ENCODE peak calls at places on chromosomes 12 and 14, in four cellular contexts. O, P, N and Y are unnamed samples.

GRCh38 chr12:18302809-18303430 is 41.6 kb downstream of the PIK3C2G start:
- DNase-seq in P (no peak), O (peak), N (no peak), Y (no peak)

GRCh38 chr12:53290661-53291060 is 4.7 kb upstream of the PFDN5 start:
- DNase-seq in N (no peak), P (no peak), O (no peak), Y (no peak)

GRCh38 chr12:128830505-128830893 is 6.7 kb upstream of the SLC15A4 start:
- DNase-seq in O (no peak), N (peak), P (no peak), Y (no peak)

GRCh38 chr12:111412007-111412829 is 6.5 kb downstream of the SH2B3 start:
- DNase-seq in N (no peak), O (no peak), P (no peak), Y (no peak)

GRCh38 chr14:91352101-91352500 is 65.5 kb downstream of the CCDC88C start:
- DNase-seq in P (peak), N (no peak), O (no peak), Y (no peak)

GRCh38 chr12:129961111-129961510 is 57.3 kb upstream of the TMEM132D start:
- DNase-seq in P (no peak), N (no peak), O (no peak), Y (no peak)

GRCh38 chr12:27013606-27014084 is 539 bp downstream of the TM7SF3 start:
- DNase-seq in N (no peak), O (peak), P (no peak), Y (no peak)

GRCh38 chr12:15558915-15559528 is 230.2 kb downstream of the EPS8 start:
- DNase-seq in O (no peak), N (no peak), P (no peak), Y (no peak)

GRCh38 chr14:68391292-68392014 is 401.4 kb downstream of the ZFP36L1 start:
- DNase-seq in P (no peak), O (no peak), N (peak), Y (no peak)

GRCh38 chr14:32683679-32684078 is 255.0 kb upstream of the NPAS3 start:
- DNase-seq in P (no peak), N (no peak), O (no peak), Y (no peak)

GRCh38 chr14:36784541-36784940 is 122.9 kb downstream of the PAX9 start:
- DNase-seq in O (no peak), N (no peak), P (no peak), Y (no peak)

GRCh38 chr14:72024043-72024407 is 91.8 kb downstream of the RGS6 start:
- DNase-seq in P (peak), O (peak), N (no peak), Y (no peak)

GRCh38 chr12:80708535-80709328 is 1.3 kb downstream of the MYF6 start:
- DNase-seq in P (peak), N (no peak), O (no peak), Y (no peak)

GRCh38 chr12:122048156-122048555 is 26.5 kb downstream of the BCL7A start:
- DNase-seq in N (no peak), O (no peak), P (no peak), Y (no peak)

GRCh38 chr12:98725481-98726247 is 80.6 kb downstream of the APAF1 start:
- DNase-seq in P (peak), N (no peak), O (peak), Y (no peak)

GRCh38 chr14:92651106-92651792 is 97.2 kb downstream of the LGMN start:
- DNase-seq in N (no peak), O (no peak), P (no peak), Y (no peak)

GRCh38 chr12:127179199-127179598 is 1087.8 kb upstream of the TMEM132C start:
- DNase-seq in P (no peak), O (no peak), N (no peak), Y (no peak)

GRCh38 chr14:105419305-105420091 is at the start of gene MTA1:
- DNase-seq in P (peak), O (peak), N (no peak), Y (no peak)

DNA sequence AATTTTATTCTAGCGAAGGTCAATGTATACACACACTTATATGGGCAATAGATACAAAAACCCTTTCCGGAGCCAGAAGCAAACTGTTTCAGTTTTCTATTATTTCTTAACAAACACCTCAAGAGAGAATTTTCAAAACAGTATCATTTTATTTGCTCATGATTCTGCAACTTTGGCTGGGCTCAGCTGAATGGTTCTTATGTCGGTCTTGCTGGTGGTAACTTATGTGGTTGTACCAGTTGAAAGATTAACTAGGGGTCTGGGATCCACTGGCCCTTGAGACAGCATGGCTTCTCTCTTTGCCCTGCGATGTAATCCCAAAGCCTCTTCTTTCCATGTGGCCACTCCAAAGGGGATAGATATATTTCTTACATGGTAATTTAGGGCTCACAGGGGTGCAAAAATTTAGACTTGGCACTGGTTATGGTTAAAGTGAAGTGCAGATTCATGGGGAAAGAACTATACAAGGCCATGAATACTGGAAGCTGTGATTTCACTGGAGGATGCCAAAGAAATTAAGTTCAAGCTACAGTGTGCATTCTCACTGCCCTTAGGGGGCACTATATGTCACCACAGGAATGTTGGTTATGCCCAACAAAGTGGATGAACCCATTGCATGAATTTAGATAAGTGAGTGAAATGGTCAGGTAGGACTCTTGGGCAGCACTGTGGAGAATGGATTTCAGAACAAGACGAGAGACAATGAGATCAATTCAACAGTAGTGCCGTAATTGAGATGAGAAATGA is 94.3 kb upstream of the NAV3 start:
- DNase-seq in N (no peak), O (no peak), P (no peak), Y (no peak)
- TF ChIP-seq CTCF in N (no peak), O (no peak), P (no peak), Y (no peak)

DNA sequence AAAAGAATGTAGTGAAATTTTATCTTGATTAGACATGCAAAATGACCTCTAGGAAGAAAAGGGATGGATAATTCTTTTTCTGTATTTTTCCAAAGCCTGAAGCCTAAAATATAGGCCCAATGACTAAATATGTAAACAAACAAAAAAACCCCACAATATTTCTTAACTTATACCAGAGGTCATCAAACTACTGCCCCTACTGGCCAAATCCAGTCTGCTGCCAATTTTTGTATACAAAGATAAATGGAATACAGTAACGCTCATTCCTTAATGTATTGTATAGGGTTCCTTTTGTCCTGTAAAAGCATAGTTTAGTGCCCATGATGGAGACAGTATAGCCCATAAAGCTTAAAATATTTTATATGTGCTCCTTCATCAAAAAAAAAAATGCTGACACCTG is 145.7 kb upstream of the ALG10 start:
- DNase-seq in O (no peak), N (no peak), P (no peak), Y (no peak)
- TF ChIP-seq CTCF in O (peak), N (no peak), P (no peak), Y (no peak)

DNA sequence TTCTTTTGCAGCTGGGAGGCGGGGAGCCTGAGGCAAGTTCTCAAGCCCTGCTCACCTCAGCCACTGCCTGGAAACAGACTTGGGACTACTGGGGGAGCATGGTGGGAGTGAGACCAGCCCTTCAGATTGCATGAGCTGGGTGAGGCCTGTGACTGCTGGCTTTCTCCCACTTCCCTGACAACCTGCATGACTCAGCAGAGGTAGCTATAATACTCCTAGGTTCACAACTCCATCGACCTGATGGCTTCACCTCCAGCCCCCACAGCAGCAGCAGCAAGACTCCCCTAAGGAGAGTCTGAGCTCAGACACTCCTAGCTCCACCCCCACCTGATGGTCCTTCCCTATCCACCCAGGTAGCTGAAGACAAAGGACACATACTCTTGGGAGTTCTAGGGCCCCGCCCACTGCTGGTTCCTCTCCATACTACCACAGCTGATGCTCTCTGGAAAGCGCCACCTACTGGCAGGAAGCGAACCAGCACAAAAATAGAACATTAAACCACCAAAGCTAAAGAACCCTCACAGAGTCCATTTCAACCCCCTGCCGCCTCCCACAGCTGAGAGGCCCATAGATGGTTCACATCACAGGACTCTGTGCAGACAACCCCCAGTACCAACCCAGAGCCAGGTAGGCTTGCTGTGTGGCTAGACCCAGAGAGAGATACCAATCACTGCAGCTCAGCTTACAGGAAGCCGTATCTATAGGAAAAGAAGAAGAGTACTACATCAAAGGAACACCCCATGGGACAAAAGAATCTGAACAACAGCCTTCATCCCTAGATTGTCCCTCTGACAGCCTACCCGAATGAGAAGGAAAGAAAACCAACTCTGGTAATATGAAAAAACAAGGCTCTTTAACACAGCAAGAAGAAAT is 68.7 kb downstream of the RPAP3 start:
- DNase-seq in N (no peak), P (peak), O (peak), Y (no peak)
- TF ChIP-seq CTCF in N (peak), P (peak), O (peak), Y (peak)

DNA sequence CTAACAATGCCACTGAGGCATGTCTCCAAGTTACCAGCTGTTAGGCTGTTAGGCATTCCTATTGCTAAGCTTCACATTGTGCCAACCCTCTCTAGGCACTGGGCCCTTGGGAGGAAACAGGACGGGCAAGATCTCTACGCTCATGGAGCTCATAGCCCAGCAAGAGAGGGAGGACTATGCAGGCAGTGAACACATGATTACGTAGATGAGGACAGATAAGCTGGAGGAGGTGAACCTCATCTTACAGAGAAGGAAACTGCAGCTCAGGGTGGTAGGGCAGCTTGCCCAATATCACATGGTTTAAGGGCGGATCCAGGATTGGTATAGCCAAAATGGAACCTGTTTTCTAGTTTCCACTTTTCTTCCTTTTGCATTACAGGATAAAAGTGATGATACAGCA is 7.8 kb downstream of the UBE3B start:
- DNase-seq in N (no peak), P (no peak), O (no peak), Y (no peak)
- TF ChIP-seq CTCF in N (no peak), P (no peak), O (no peak), Y (no peak)

DNA sequence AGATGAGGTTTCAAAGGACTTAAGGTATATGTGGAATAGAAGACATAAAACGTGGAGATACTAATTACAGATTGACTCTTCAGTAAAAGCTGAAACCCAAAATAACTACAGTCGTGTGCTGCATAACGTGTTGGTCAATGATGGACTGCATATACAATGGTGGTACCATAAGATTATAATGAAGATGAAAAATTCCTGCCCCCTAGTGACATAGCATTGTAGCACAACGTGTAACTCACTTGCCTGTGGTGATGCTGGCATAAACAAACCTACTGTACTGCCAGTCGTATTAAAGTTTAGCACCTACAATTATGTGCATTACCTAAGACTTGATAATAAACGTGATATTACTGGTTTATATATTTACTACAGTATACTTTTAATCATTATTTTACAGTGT is 150.3 kb downstream of the LRRK2 start:
- DNase-seq in O (no peak), N (no peak), P (no peak), Y (no peak)
- TF ChIP-seq CTCF in O (no peak), N (no peak), P (peak), Y (no peak)

DNA sequence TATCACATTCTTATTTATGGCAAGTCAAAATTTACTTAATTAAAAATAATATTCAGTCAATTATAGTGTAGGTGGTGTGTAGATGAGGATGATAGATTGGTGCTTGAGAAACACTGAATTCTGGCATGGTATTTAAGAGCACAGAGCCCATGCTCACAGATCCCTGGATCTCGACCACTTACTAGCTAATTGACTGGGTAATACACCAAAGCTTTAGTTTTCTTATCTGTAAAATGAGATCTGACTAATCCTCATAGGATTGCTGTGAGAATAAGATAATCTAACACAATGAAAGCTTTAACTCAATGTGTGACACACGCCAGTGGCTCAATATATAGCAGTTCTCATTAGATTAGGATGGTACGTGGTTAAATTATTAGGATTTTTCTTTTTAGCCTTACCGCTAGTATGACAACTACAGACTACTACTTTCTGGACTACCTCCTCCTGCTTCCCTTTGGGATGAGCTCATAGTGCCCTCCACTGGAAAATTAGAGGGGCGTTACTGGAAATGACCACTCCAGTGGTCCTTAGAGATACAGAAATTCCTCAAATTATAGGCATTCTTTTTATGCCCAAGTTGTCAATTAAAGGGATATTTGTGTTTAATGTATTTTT is 482.8 kb upstream of the TBX3 start:
- DNase-seq in N (no peak), P (no peak), O (no peak), Y (no peak)
- TF ChIP-seq CTCF in N (no peak), P (no peak), O (no peak), Y (peak)